ENCODE peak calls at places on chromosomes 16 and 17, in seven cellular contexts. X is omental fat pad; G is activated CD4-positive, alpha-beta T cell treated with anti-CD3 and anti-CD28 coated beads for 48 hours; Y is T1000; F is psoas muscle; U is HCEC 1CT; C is LNCaP clone FGC. K is an unnamed sample.

GRCh38 chr16:84932691-84933090 is 78.6 kb downstream of the ZDHHC7 start:
- DNase-seq in Y (no peak), F (no peak), U (no peak), G (no peak), X (no peak), C (no peak), K (peak)

GRCh38 chr17:68532826-68533225 is 20.6 kb downstream of the PRKAR1A start:
- DNase-seq in U (no peak), X (no peak), C (no peak), Y (no peak), G (no peak), F (no peak), K (no peak)

GRCh38 chr17:17107891-17108680 is 65.8 kb downstream of the MPRIP start:
- DNase-seq in Y (no peak), U (no peak), X (no peak), C (no peak), F (no peak), G (peak), K (no peak)

GRCh38 chr16:61792194-61792904 is 243.9 kb downstream of the CDH8 start:
- DNase-seq in G (no peak), Y (peak), X (no peak), U (peak), F (no peak), C (no peak), K (peak)

GRCh38 chr16:55901756-55902155 is 26.6 kb upstream of the CES5A start:
- DNase-seq in Y (no peak), C (no peak), X (no peak), G (no peak), U (no peak), F (no peak), K (no peak)

GRCh38 chr16:86846136-86846535 is 267.8 kb downstream of the FOXL1 start:
- DNase-seq in X (no peak), C (no peak), Y (no peak), F (no peak), U (no peak), G (no peak), K (no peak)

GRCh38 chr17:64385187-64386083 is 5.2 kb downstream of the PECAM1 start:
- DNase-seq in C (no peak), F (peak), X (peak), U (peak), G (peak), Y (peak), K (peak)

GRCh38 chr17:64200080-64201042 is 62.7 kb downstream of the TEX2 start:
- DNase-seq in C (no peak), F (no peak), X (no peak), Y (no peak), U (peak), G (peak), K (peak)

GRCh38 chr16:57316390-57317017 is 32.0 kb upstream of the PLLP start:
- DNase-seq in C (no peak), Y (no peak), X (no peak), U (peak), F (peak), G (no peak), K (peak)

GRCh38 chr17:1002412-1002753 is 5.5 kb downstream of the TIMM22 start:
- DNase-seq in U (no peak), G (no peak), F (no peak), X (no peak), Y (no peak), C (no peak), K (no peak)

GRCh38 chr16:46713634-46714033 is 24.2 kb downstream of the ORC6 start:
- DNase-seq in U (no peak), X (no peak), F (no peak), Y (no peak), C (no peak), G (no peak), K (no peak)

GRCh38 chr16:88282221-88283041 is 100.3 kb upstream of the ZNF469 start:
- DNase-seq in U (no peak), G (no peak), X (no peak), Y (no peak), C (no peak), F (no peak), K (peak)

GRCh38 chr16:72985148-72985882 is 62.6 kb downstream of the ZFHX3 start:
- DNase-seq in Y (no peak), U (no peak), C (no peak), F (peak), G (no peak), X (no peak), K (peak)

GRCh38 chr17:46995841-46996571 is 17.0 kb upstream of the RPRML start:
- DNase-seq in U (peak), Y (no peak), G (no peak), F (no peak), C (no peak), X (no peak), K (peak)

GRCh38 chr16:57235128-57236092 is 9.6 kb upstream of the ARL2BP start:
- DNase-seq in Y (peak), U (peak), F (no peak), C (peak), X (no peak), G (peak), K (no peak)

GRCh38 chr16:72952404-72953301 is 95.3 kb downstream of the ZFHX3 start:
- DNase-seq in Y (no peak), U (no peak), G (no peak), F (no peak), C (peak), X (no peak), K (peak)

GRCh38 chr16:22813223-22813945 is 578 bp upstream of the HS3ST2 start:
- DNase-seq in Y (no peak), F (peak), U (no peak), G (peak), X (no peak), C (no peak), K (peak)

GRCh38 chr17:38609280-38610031 is 3.7 kb upstream of the SRCIN1 start:
- DNase-seq in Y (no peak), F (no peak), U (no peak), C (no peak), G (no peak), X (no peak), K (no peak)

GRCh38 chr16:85554791-85555548 is 58.2 kb upstream of the GSE1 start:
- DNase-seq in U (peak), C (no peak), Y (no peak), F (peak), G (peak), X (no peak), K (peak)

GRCh38 chr17:18258356-18259038 is at the start of gene FLII:
- DNase-seq in U (peak), F (no peak), G (peak), Y (peak), C (no peak), X (no peak), K (peak)

GRCh38 chr17:79566251-79566955 is 44.4 kb downstream of the RBFOX3 start:
- DNase-seq in U (no peak), G (no peak), X (no peak), F (no peak), C (no peak), Y (no peak), K (no peak)

GRCh38 chr16:58478427-58478826 is 21.5 kb upstream of the NDRG4 start:
- DNase-seq in X (no peak), U (no peak), G (no peak), C (no peak), Y (no peak), F (no peak), K (no peak)

GRCh38 chr17:42009170-42009569 is 8.1 kb downstream of the DNAJC7 start:
- DNase-seq in Y (no peak), F (no peak), X (no peak), G (no peak), C (no peak), U (no peak), K (no peak)